ENCODE peak calls at places on chromosomes 1 and 21, in ten cellular contexts. One of them, this sample, is unnamed.

GRCh38 chr1:206933333-206933945 is 11.7 kb upstream of the FCMR start:
- DNase-seq in lower leg skin: no peak
- DNase-seq in A549: peak; percentile 48
- DNase-seq in IMR-90: no peak
- DNase-seq in suprapubic skin: no peak
- DNase-seq in testis: peak; percentile 40
- DNase-seq in esophagus squamous epithelium: no peak
- DNase-seq in H54: peak; percentile 32
- DNase-seq in transverse colon: peak; percentile 69
- DNase-seq in body of pancreas: peak; percentile 58
- DNase-seq in this sample: peak; percentile 53

GRCh38 chr21:23162213-23162946 is 2164.2 kb downstream of the NCAM2 start:
- DNase-seq in lower leg skin: no peak
- DNase-seq in testis: no peak
- DNase-seq in esophagus squamous epithelium: no peak
- DNase-seq in H54: no peak
- DNase-seq in body of pancreas: no peak
- DNase-seq in suprapubic skin: no peak
- DNase-seq in transverse colon: no peak
- DNase-seq in A549: no peak
- DNase-seq in IMR-90: no peak
- DNase-seq in this sample: no peak

GRCh38 chr1:159595006-159595405 is 7.4 kb downstream of the APCS start:
- DNase-seq in lower leg skin: no peak
- DNase-seq in esophagus squamous epithelium: no peak
- DNase-seq in IMR-90: no peak
- DNase-seq in H54: no peak
- DNase-seq in suprapubic skin: no peak
- DNase-seq in body of pancreas: no peak
- DNase-seq in transverse colon: no peak
- DNase-seq in A549: no peak
- DNase-seq in testis: no peak
- DNase-seq in this sample: no peak

GRCh38 chr1:166479052-166479631 is 312.3 kb upstream of the FAM78B start:
- DNase-seq in H54: no peak
- DNase-seq in body of pancreas: peak; percentile 70
- DNase-seq in suprapubic skin: no peak
- DNase-seq in transverse colon: peak; percentile 61
- DNase-seq in IMR-90: peak; percentile 18
- DNase-seq in lower leg skin: no peak
- DNase-seq in A549: no peak
- DNase-seq in esophagus squamous epithelium: no peak
- DNase-seq in testis: peak; percentile 83
- DNase-seq in this sample: peak; percentile 45

GRCh38 chr1:47262787-47263413 is 30.9 kb upstream of the TAL1 start:
- DNase-seq in suprapubic skin: no peak
- DNase-seq in H54: no peak
- DNase-seq in testis: peak; percentile 33
- DNase-seq in transverse colon: peak; percentile 53
- DNase-seq in IMR-90: peak; percentile 38
- DNase-seq in A549: peak; percentile 50
- DNase-seq in esophagus squamous epithelium: no peak
- DNase-seq in body of pancreas: peak; percentile 73
- DNase-seq in lower leg skin: no peak
- DNase-seq in this sample: peak; percentile 91

GRCh38 chr1:246110343-246111219 is 396.5 kb downstream of the SMYD3 start:
- DNase-seq in lower leg skin: no peak
- DNase-seq in esophagus squamous epithelium: no peak
- DNase-seq in H54: no peak
- DNase-seq in suprapubic skin: no peak
- DNase-seq in transverse colon: peak; percentile 21
- DNase-seq in IMR-90: peak; percentile 78
- DNase-seq in A549: no peak
- DNase-seq in body of pancreas: no peak
- DNase-seq in testis: no peak
- DNase-seq in this sample: peak; percentile 12

GRCh38 chr1:232906441-232906840 is 44.0 kb upstream of the NTPCR start:
- DNase-seq in H54: no peak
- DNase-seq in lower leg skin: no peak
- DNase-seq in A549: no peak
- DNase-seq in IMR-90: no peak
- DNase-seq in esophagus squamous epithelium: no peak
- DNase-seq in transverse colon: no peak
- DNase-seq in body of pancreas: no peak
- DNase-seq in testis: no peak
- DNase-seq in suprapubic skin: no peak
- DNase-seq in this sample: no peak

GRCh38 chr1:171585715-171586114 is 36.3 kb upstream of the MYOCOS start:
- DNase-seq in testis: no peak
- DNase-seq in lower leg skin: no peak
- DNase-seq in H54: no peak
- DNase-seq in suprapubic skin: no peak
- DNase-seq in transverse colon: no peak
- DNase-seq in IMR-90: no peak
- DNase-seq in body of pancreas: no peak
- DNase-seq in esophagus squamous epithelium: no peak
- DNase-seq in A549: no peak
- DNase-seq in this sample: no peak

GRCh38 chr1:114719424-114719787 is 2.8 kb upstream of the NRAS start:
- DNase-seq in lower leg skin: no peak
- DNase-seq in body of pancreas: no peak
- DNase-seq in esophagus squamous epithelium: no peak
- DNase-seq in IMR-90: no peak
- DNase-seq in suprapubic skin: no peak
- DNase-seq in A549: no peak
- DNase-seq in testis: no peak
- DNase-seq in H54: peak; percentile 3
- DNase-seq in transverse colon: no peak
- DNase-seq in this sample: no peak

GRCh38 chr1:114715952-114716303 is 643 bp downstream of the NRAS start:
- DNase-seq in IMR-90: no peak
- DNase-seq in suprapubic skin: no peak
- DNase-seq in testis: no peak
- DNase-seq in A549: no peak
- DNase-seq in body of pancreas: no peak
- DNase-seq in transverse colon: no peak
- DNase-seq in esophagus squamous epithelium: no peak
- DNase-seq in H54: no peak
- DNase-seq in lower leg skin: no peak
- DNase-seq in this sample: no peak

GRCh38 chr1:114718661-114719423 is 2.3 kb upstream of the NRAS start:
- DNase-seq in lower leg skin: no peak
- DNase-seq in suprapubic skin: no peak
- DNase-seq in IMR-90: peak; percentile 78
- DNase-seq in A549: no peak
- DNase-seq in testis: no peak
- DNase-seq in esophagus squamous epithelium: no peak
- DNase-seq in transverse colon: no peak
- DNase-seq in H54: peak; percentile 4
- DNase-seq in body of pancreas: no peak
- DNase-seq in this sample: peak; percentile 6

GRCh38 chr1:114712987-114713386 is 3.6 kb downstream of the NRAS start:
- DNase-seq in transverse colon: peak; percentile 40
- DNase-seq in A549: no peak
- DNase-seq in lower leg skin: no peak
- DNase-seq in esophagus squamous epithelium: no peak
- DNase-seq in suprapubic skin: no peak
- DNase-seq in testis: no peak
- DNase-seq in body of pancreas: no peak
- DNase-seq in H54: no peak
- DNase-seq in IMR-90: no peak
- DNase-seq in this sample: no peak

DNA sequence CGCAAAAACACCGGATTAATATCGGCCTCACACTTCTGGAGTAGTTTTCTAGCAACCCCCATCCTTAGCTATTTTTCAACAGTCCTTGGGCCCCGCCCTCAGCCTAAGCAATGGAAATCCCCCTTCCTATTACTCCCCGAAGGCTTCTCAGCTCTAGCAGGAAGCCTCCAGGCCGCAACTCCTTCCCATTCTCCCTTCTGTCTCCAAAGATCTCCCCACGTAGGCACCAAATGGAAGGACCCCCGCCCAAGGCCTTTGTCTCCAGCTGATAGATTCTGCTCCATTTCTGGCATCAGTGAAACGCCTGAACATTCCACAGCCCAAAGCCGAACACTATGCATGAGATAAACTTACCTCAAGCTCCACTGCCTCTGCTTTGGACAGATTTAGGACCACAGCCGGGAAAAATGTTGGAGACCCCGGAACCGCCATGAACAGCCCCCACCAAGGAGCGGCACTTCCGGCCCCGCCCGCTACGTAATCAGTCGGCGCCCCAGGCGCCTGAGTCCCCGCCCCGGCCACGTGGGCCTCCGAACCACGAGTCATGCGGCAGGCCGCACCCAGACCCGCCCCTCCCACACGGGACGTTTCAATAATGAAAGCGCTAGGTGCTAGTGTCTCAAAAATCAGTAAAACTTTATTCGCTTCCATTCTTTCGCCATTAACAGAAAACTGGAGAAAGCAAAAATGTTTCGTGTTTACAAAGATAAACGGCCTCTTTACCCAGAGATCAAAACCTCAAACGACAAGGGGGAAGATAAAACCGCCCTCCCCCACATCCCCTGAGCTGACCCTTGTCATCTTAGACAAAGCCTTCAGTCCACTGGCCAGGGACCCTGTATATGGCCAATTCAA is at the start of gene NRAS:
- DNase-seq in transverse colon: peak; percentile 97
- DNase-seq in lower leg skin: peak; percentile 99
- DNase-seq in esophagus squamous epithelium: peak; percentile 77
- DNase-seq in body of pancreas: peak; percentile 95
- DNase-seq in A549: peak; percentile 62
- DNase-seq in testis: peak; percentile 97
- DNase-seq in suprapubic skin: peak; percentile 97
- DNase-seq in IMR-90: peak; percentile 91
- DNase-seq in H54: peak; percentile 68
- DNase-seq in this sample: peak; percentile 96
- TF ChIP-seq POLR2A in transverse colon: peak; percentile 84
- TF ChIP-seq POLR2A in lower leg skin: no peak
- TF ChIP-seq POLR2A in esophagus squamous epithelium: peak; percentile 43
- TF ChIP-seq POLR2A in body of pancreas: peak; percentile 37
- TF ChIP-seq POLR2A in A549: peak; percentile 37
- TF ChIP-seq POLR2A in testis: no peak
- TF ChIP-seq POLR2A in suprapubic skin: peak; percentile 63
- TF ChIP-seq POLR2A in IMR-90: peak; percentile 74
- TF ChIP-seq POLR2A in H54: peak; percentile 31
- TF ChIP-seq POLR2A in this sample: peak; percentile 83

DNA sequence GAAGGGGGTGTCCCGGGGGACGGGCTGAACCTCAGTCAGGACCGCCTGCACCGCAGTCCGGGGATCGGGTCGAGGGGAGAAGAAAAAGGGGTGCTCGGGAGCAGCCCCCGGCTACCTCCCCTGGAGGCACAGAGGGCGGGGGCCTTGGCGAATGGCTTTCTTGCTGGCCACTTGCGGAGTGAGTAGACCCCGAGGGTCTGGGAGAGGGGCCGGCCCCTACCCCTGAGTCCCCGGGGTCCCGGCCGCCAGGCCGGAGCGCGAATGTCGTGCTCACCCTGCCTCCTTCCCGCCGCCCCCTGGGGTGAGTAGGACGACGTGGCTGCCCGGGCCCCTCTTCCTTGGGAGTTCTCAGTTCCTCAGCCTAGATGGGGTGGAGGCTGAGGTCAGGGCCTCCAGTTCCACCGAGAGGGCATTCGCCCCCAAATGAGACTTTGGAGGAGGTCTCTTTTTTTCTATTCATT is 113.0 kb downstream of the OSBPL9 start:
- DNase-seq in A549: peak; percentile 33
- DNase-seq in body of pancreas: no peak
- DNase-seq in esophagus squamous epithelium: no peak
- DNase-seq in H54: peak; percentile 23
- DNase-seq in transverse colon: no peak
- DNase-seq in lower leg skin: peak; percentile 89
- DNase-seq in suprapubic skin: no peak
- DNase-seq in testis: peak; percentile 37
- DNase-seq in IMR-90: peak; percentile 6
- DNase-seq in this sample: peak; percentile 72
- TF ChIP-seq POLR2A in A549: no peak
- TF ChIP-seq POLR2A in body of pancreas: no peak
- TF ChIP-seq POLR2A in esophagus squamous epithelium: no peak
- TF ChIP-seq POLR2A in H54: peak; percentile 38
- TF ChIP-seq POLR2A in transverse colon: no peak
- TF ChIP-seq POLR2A in lower leg skin: no peak
- TF ChIP-seq POLR2A in suprapubic skin: no peak
- TF ChIP-seq POLR2A in testis: no peak
- TF ChIP-seq POLR2A in IMR-90: no peak
- TF ChIP-seq POLR2A in this sample: peak; percentile 39

DNA sequence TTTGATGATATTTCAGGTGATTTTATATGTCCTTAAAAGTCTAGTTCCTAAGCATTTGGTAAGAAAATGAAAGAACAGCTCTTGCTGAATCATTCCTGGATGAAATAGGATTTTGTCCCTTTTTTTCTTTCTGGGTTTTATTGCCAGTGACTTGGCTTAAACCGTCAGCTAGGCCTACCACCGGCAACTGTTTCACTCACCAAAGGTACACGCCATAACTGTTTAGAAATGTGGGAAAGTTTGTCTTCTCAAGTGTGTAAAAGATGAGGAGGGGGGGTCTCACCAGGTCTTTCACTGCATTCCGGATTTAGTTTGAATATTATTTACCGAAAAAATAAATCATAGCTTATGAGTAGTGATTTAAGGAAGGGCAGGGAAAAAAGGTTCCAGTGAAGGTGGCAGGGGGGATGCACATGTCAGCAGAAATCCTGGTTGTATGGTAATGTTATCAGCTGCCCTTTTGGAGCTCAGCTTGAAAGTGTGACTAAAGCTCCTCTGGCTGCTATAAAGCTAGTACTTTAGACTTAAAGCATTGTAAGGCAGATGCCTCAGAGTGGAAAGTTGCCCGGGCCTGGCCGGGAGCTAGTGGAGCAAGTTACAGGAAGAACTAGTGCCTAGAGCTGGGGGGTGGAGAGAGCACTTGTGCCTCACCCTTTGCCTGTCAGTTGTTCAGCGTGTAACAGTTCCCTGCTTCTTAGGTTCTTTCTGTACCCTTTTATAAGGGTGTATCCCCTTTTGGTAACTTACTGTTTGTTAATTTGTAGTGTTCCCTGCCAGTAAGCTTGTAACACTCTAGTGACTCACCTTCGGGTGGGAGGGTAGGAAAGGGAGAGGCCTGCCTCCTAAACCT is 3.1 kb downstream of the ATP1A1 start:
- DNase-seq in body of pancreas: peak; percentile 70
- DNase-seq in testis: peak; percentile 83
- DNase-seq in transverse colon: peak; percentile 90
- DNase-seq in suprapubic skin: peak; percentile 91
- DNase-seq in A549: no peak
- DNase-seq in esophagus squamous epithelium: no peak
- DNase-seq in IMR-90: peak; percentile 68
- DNase-seq in H54: peak; percentile 36
- DNase-seq in lower leg skin: peak; percentile 96
- DNase-seq in this sample: peak; percentile 24
- TF ChIP-seq POLR2A in body of pancreas: peak; percentile 19
- TF ChIP-seq POLR2A in testis: no peak
- TF ChIP-seq POLR2A in transverse colon: peak; percentile 87
- TF ChIP-seq POLR2A in suprapubic skin: peak; percentile 54
- TF ChIP-seq POLR2A in A549: no peak
- TF ChIP-seq POLR2A in esophagus squamous epithelium: peak; percentile 52
- TF ChIP-seq POLR2A in IMR-90: no peak
- TF ChIP-seq POLR2A in H54: no peak
- TF ChIP-seq POLR2A in lower leg skin: no peak
- TF ChIP-seq POLR2A in this sample: peak; percentile 15

DNA sequence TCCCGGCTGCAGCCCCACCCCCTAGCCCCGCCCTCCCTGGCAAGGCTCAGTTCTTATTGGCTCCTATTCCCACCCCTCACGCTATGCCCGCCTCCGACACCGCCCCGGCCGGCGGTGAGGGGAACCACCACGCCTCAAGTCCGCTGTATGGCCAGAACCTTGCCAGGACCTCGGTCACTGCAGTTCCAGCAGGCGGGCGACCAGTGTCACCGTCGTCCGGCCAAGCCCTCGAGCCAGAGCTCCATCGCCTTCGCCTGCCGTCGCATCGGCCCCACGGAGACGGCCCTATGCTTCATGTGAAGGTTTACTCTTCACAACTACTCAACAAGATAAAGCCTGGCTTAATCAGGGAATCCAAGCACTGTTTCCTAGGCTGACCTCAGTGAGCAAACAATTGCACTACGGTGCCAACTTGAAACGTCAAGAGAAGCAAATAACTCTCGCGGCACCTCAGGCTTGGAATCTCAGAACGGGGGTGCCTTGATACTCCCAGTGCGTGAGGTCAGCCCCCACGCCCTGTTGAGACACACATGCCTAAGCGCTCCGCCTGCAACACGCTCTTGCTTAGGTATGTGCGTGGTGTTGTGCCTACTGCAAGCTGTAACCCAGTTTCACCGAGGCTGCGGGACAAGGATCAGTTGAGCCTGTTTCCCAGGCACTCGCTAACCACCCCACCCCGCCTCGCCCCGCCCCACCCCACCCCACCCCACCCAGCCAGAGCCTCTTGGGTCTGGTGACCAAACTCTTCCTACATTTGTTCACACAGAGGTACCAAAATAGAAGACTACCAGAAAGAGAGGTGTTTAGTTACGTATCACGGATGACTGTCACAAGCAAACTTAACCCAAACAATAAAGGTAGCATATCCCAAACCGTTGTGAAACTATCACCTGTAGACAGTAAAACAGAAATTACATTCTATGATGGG is 498 bp upstream of the DENND2C start:
- DNase-seq in esophagus squamous epithelium: peak; percentile 67
- DNase-seq in testis: peak; percentile 97
- DNase-seq in A549: peak; percentile 65
- DNase-seq in transverse colon: peak; percentile 96
- DNase-seq in suprapubic skin: peak; percentile 97
- DNase-seq in H54: peak; percentile 52
- DNase-seq in IMR-90: peak; percentile 80
- DNase-seq in lower leg skin: peak; percentile 98
- DNase-seq in body of pancreas: peak; percentile 96
- DNase-seq in this sample: peak; percentile 88
- TF ChIP-seq POLR2A in esophagus squamous epithelium: no peak
- TF ChIP-seq POLR2A in testis: no peak
- TF ChIP-seq POLR2A in A549: peak; percentile 42
- TF ChIP-seq POLR2A in transverse colon: peak; percentile 65
- TF ChIP-seq POLR2A in suprapubic skin: peak; percentile 39
- TF ChIP-seq POLR2A in H54: no peak
- TF ChIP-seq POLR2A in IMR-90: peak; percentile 59
- TF ChIP-seq POLR2A in lower leg skin: no peak
- TF ChIP-seq POLR2A in body of pancreas: peak; percentile 80
- TF ChIP-seq POLR2A in this sample: no peak